ENCODE peak calls at places on chromosomes 6 and 20, in ten cellular contexts. K is HCT116, M is lower lobe of right lung, S is aorta, A is brain microvascular endothelial cell, G is ascending aorta, P is cardiac muscle cell, N is upper lobe of right lung, B is astrocyte, O is A549. D is an unnamed sample.

GRCh38 chr6:132344811-132345210 is 56.5 kb downstream of the MOXD1 start:
- DNase-seq in B (no peak), K (no peak), G (no peak), O (no peak), A (no peak), M (no peak), P (no peak), S (no peak), N (no peak), D (no peak)

GRCh38 chr6:35960192-35960591 is 39.3 kb upstream of the SRPK1 start:
- DNase-seq in A (no peak), N (no peak), G (no peak), M (no peak), O (no peak), S (no peak), K (no peak), P (no peak), B (peak), D (no peak)

GRCh38 chr6:9711313-9711712 is 703.6 kb downstream of the TFAP2A start:
- DNase-seq in N (no peak), S (no peak), A (no peak), B (no peak), K (no peak), P (no peak), O (no peak), G (no peak), M (no peak), D (no peak)

GRCh38 chr6:112929661-112930060 is 582.5 kb downstream of the RFPL4B start:
- DNase-seq in A (no peak), N (no peak), O (no peak), M (no peak), K (no peak), B (peak), P (no peak), S (no peak), G (no peak), D (no peak)

GRCh38 chr6:46217671-46218131 is 46.9 kb upstream of the ENPP5 start:
- DNase-seq in B (no peak), K (no peak), N (no peak), A (no peak), S (peak), P (no peak), G (no peak), M (no peak), O (no peak), D (peak)

GRCh38 chr6:31901415-31901952 is 402 bp downstream of the ZBTB12 start:
- DNase-seq in O (peak), N (peak), M (peak), A (peak), G (no peak), P (peak), K (no peak), S (peak), B (peak), D (no peak)

GRCh38 chr6:31293343-31293742 is 21.5 kb upstream of the HLA-C start:
- DNase-seq in M (no peak), P (peak), O (no peak), A (peak), K (no peak), G (no peak), B (peak), S (no peak), N (no peak), D (no peak)

GRCh38 chr6:23656257-23656731 is 469.7 kb upstream of the NRSN1 start:
- DNase-seq in B (peak), G (no peak), M (no peak), A (no peak), K (no peak), O (no peak), N (no peak), S (no peak), P (peak), D (no peak)

GRCh38 chr6:157036245-157036681 is 259.1 kb downstream of the ARID1B start:
- DNase-seq in G (no peak), S (peak), K (no peak), P (no peak), O (no peak), N (no peak), M (no peak), B (peak), A (no peak), D (peak)

GRCh38 chr6:29489286-29489685 is 1.5 kb upstream of the MAS1L start:
- DNase-seq in G (no peak), M (no peak), N (no peak), S (no peak), A (no peak), O (no peak), K (no peak), P (no peak), B (no peak), D (no peak)

GRCh38 chr6:162538643-162539064 is 188.9 kb downstream of the PRKN start:
- DNase-seq in P (peak), B (no peak), S (no peak), G (no peak), M (no peak), N (no peak), A (no peak), K (no peak), O (no peak), D (peak)

GRCh38 chr20:14720251-14720650 is 382.8 kb upstream of the FLRT3 start:
- DNase-seq in A (no peak), K (no peak), O (no peak), P (no peak), B (no peak), M (no peak), S (no peak), N (no peak), G (no peak), D (no peak)

GRCh38 chr20:48824830-48825550 is 2.8 kb downstream of the PREX1 start:
- DNase-seq in A (no peak), B (no peak), M (no peak), G (no peak), S (no peak), N (no peak), O (no peak), K (no peak), P (no peak), D (no peak)

GRCh38 chr6:157912326-157912725 is 69.3 kb upstream of the SYNJ2 start:
- DNase-seq in G (no peak), O (no peak), S (no peak), A (peak), B (peak), M (no peak), P (no peak), K (no peak), N (no peak), D (no peak)

GRCh38 chr20:2006452-2007381 is 12.9 kb upstream of the PDYN start:
- DNase-seq in A (peak), G (no peak), P (peak), B (peak), N (no peak), K (peak), O (no peak), S (no peak), M (no peak), D (no peak)

GRCh38 chr20:59920944-59921343 is 12.5 kb downstream of the SYCP2 start:
- DNase-seq in P (no peak), S (no peak), K (no peak), B (no peak), N (no peak), A (no peak), M (no peak), O (no peak), G (no peak), D (no peak)

GRCh38 chr20:63942250-63943006 is 13.8 kb downstream of the UCKL1 start:
- DNase-seq in B (no peak), S (peak), M (peak), O (no peak), A (no peak), K (no peak), P (peak), N (peak), G (no peak), D (peak)

GRCh38 chr6:219641-220198 is 72.6 kb upstream of the DUSP22 start:
- DNase-seq in P (no peak), B (peak), M (peak), S (peak), A (peak), K (no peak), O (peak), G (peak), N (peak), D (peak)

GRCh38 chr6:82487895-82488294 is 124.3 kb downstream of the TPBG start:
- DNase-seq in S (no peak), B (no peak), N (no peak), K (no peak), M (no peak), O (no peak), A (no peak), P (no peak), G (no peak), D (no peak)

GRCh38 chr20:47272893-47273590 is 83.5 kb downstream of the ZMYND8 start:
- DNase-seq in G (no peak), B (peak), P (peak), O (peak), M (no peak), A (peak), N (no peak), S (no peak), K (peak), D (no peak)

GRCh38 chr6:113060664-113061063 is 713.5 kb downstream of the RFPL4B start:
- DNase-seq in B (no peak), N (no peak), A (no peak), K (no peak), S (no peak), G (no peak), P (no peak), O (no peak), M (no peak), D (no peak)

DNA sequence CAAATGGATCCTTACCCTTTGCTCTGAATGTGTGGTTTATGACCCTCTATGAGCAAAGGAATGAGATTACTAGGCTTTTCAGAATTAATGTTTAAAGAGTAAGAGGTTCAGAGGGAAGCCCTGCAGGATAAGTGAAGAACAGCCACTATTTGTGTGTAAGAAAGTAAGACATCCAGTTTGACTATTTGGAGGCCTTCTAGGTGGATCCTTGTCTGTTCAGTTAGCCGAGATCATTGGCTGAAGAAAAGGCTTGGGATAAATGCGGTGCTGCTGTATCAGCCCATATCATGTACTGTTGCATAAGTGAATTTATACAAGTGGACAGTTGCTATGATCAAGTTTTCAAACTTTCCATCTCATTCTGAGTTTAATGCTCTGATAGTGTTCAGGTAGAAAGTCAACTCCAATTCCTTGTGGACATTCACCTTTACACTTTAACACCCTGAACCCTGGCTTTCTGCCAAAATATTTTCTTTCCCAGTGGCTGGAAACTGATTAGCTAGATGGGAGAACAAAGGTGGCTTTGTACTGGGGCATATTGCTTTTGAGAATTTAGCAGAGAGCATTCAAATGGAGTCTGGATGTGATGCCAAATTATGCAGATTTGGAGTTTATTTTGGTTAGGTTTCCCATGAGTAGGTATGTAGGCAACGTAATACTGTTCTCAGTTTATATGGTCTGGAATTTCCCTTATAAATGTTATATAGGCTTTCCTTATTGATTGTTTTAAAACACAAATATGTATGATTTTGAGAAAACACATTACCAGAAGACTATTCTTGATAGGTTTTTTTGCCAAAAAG is 15.0 kb downstream of the PARD6B start:
- DNase-seq in M (no peak), B (peak), S (no peak), A (no peak), O (no peak), N (no peak), P (peak), K (no peak), G (no peak), D (no peak)
- H3K27ac ChIP-seq in M (no peak), B (peak), S (no peak), A (no peak), O (peak), N (no peak), P (peak), K (peak), G (peak), D (no peak)

GRCh38 chr6:13396241-13396792 is 68.0 kb upstream of the TBC1D7 start:
- DNase-seq in S (no peak), G (no peak), B (no peak), M (no peak), O (no peak), A (no peak), K (no peak), P (no peak), N (no peak), D (no peak)

GRCh38 chr6:13397359-13398080 is 69.2 kb upstream of the TBC1D7 start:
- DNase-seq in P (no peak), O (peak), A (no peak), M (peak), G (no peak), S (no peak), N (no peak), K (no peak), B (no peak), D (no peak)

GRCh38 chr6:13400772-13401171 is 72.4 kb upstream of the TBC1D7 start:
- DNase-seq in B (no peak), A (no peak), N (no peak), G (no peak), O (no peak), P (no peak), K (no peak), S (no peak), M (no peak), D (no peak)

GRCh38 chr6:13398081-13398406 is 69.7 kb upstream of the TBC1D7 start:
- DNase-seq in S (no peak), M (no peak), G (no peak), O (no peak), P (no peak), N (no peak), K (no peak), B (no peak), A (no peak), D (no peak)

GRCh38 chr6:13398421-13398994 is 70.2 kb upstream of the TBC1D7 start:
- DNase-seq in G (no peak), K (no peak), O (no peak), B (no peak), P (peak), S (no peak), M (no peak), A (no peak), N (no peak), D (no peak)
- H3K27ac ChIP-seq in G (no peak), K (no peak), O (peak), B (no peak), P (peak), S (no peak), M (no peak), A (no peak), N (no peak), D (peak)

GRCh38 chr6:11769816-11770545 is 8.6 kb downstream of the ADTRP start:
- DNase-seq in K (no peak), S (no peak), G (no peak), A (no peak), O (no peak), M (no peak), B (peak), N (no peak), P (no peak), D (no peak)

GRCh38 chr6:11771473-11772048 is 7.0 kb downstream of the ADTRP start:
- DNase-seq in S (no peak), A (peak), P (no peak), N (no peak), M (no peak), K (no peak), B (no peak), O (no peak), G (no peak), D (no peak)

GRCh38 chr6:11772109-11772830 is 6.3 kb downstream of the ADTRP start:
- DNase-seq in P (no peak), M (no peak), K (peak), S (no peak), B (peak), G (no peak), N (no peak), O (peak), A (peak), D (no peak)

GRCh38 chr6:11769244-11769643 is 9.4 kb downstream of the ADTRP start:
- DNase-seq in B (no peak), N (no peak), G (no peak), P (no peak), M (no peak), A (peak), K (no peak), S (no peak), O (no peak), D (no peak)

GRCh38 chr6:11770546-11771466 is 7.8 kb downstream of the ADTRP start:
- DNase-seq in O (peak), B (peak), S (peak), G (peak), A (peak), K (peak), P (no peak), M (peak), N (peak), D (peak)
- H3K27ac ChIP-seq in O (peak), B (peak), S (no peak), G (peak), A (peak), K (peak), P (no peak), M (peak), N (peak), D (peak)

GRCh38 chr20:19915111-19915798 is 101.9 kb upstream of the NAA20 start:
- DNase-seq in G (no peak), P (no peak), K (no peak), N (no peak), A (no peak), O (no peak), S (peak), B (no peak), M (no peak), D (no peak)
- H3K27ac ChIP-seq in G (peak), P (no peak), K (no peak), N (peak), A (peak), O (peak), S (no peak), B (peak), M (peak), D (peak)

GRCh38 chr6:90135672-90136071 is 161.0 kb downstream of the BACH2 start:
- DNase-seq in O (no peak), B (peak), G (no peak), N (no peak), S (no peak), K (no peak), M (no peak), A (peak), P (no peak), D (no peak)
- H3K27ac ChIP-seq in O (no peak), B (peak), G (no peak), N (no peak), S (no peak), K (no peak), M (no peak), A (no peak), P (no peak), D (no peak)

GRCh38 chr6:34829137-34829536 is 37.3 kb downstream of the BLTP3A start:
- DNase-seq in G (no peak), O (no peak), B (no peak), N (no peak), K (no peak), M (no peak), S (no peak), P (no peak), A (no peak), D (no peak)
- H3K27ac ChIP-seq in G (no peak), O (no peak), B (no peak), N (no peak), K (no peak), M (no peak), S (no peak), P (no peak), A (no peak), D (no peak)

GRCh38 chr20:36082516-36082915 is 72.0 kb upstream of the EPB41L1 start:
- DNase-seq in P (no peak), S (no peak), O (no peak), M (no peak), B (no peak), G (no peak), N (peak), A (no peak), K (no peak), D (no peak)
- H3K27ac ChIP-seq in P (no peak), S (no peak), O (peak), M (no peak), B (no peak), G (no peak), N (no peak), A (no peak), K (no peak), D (no peak)

DNA sequence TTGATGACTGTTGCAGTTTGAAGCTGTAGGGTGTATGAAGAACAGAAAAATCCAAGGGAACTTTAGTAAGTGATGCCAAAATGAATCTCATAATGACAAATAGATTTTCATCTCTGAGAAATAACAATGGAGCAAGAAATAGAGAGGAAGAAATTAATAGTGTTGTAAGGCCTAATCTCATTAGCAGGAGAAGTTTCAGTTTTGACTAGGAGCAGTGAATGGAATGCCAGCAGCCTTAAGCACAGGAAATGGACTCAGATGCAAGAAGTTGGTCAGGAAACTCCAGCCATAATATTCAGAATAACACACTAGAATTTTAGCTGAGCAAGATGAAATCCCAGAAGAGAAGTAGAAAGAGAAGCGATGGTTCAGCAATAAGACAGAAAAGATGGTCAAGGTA is 23.9 kb downstream of the ATXN1 start:
- DNase-seq in M (no peak), A (no peak), B (peak), P (no peak), G (no peak), K (no peak), N (no peak), S (no peak), O (no peak), D (no peak)
- H3K27ac ChIP-seq in M (peak), A (peak), B (peak), P (no peak), G (peak), K (no peak), N (peak), S (no peak), O (no peak), D (no peak)

GRCh38 chr6:56841372-56841749 is 113.5 kb upstream of the BEND6 start:
- DNase-seq in K (no peak), A (no peak), B (no peak), G (no peak), M (no peak), P (no peak), O (no peak), N (no peak), S (no peak), D (no peak)

GRCh38 chr6:56842602-56843475 is 112.1 kb upstream of the BEND6 start:
- DNase-seq in O (no peak), A (peak), G (no peak), S (peak), M (peak), P (peak), B (peak), K (no peak), N (peak), D (peak)

GRCh38 chr6:56841751-56842150 is 113.2 kb upstream of the BEND6 start:
- DNase-seq in O (no peak), B (no peak), N (no peak), G (no peak), M (no peak), P (no peak), K (no peak), S (no peak), A (no peak), D (no peak)

GRCh38 chr6:56845027-56845426 is 109.9 kb upstream of the BEND6 start:
- DNase-seq in P (no peak), N (no peak), S (no peak), A (no peak), G (no peak), B (no peak), M (no peak), K (no peak), O (no peak), D (no peak)

GRCh38 chr6:56843476-56844349 is 111.2 kb upstream of the BEND6 start:
- DNase-seq in A (peak), G (no peak), B (peak), N (peak), M (peak), K (peak), O (peak), P (peak), S (peak), D (peak)
- H3K27ac ChIP-seq in A (peak), G (peak), B (peak), N (peak), M (peak), K (peak), O (peak), P (peak), S (peak), D (peak)

D was measured in right cardiac atrium.